ENCODE peak calls at places on chromosomes 11 and 22, in seven cellular contexts. P is H4, Q is bronchial epithelial cell, X is nucleus accumbens, T is NCI-H1417, J is osteocyte, D is DMS79 treated with DMSO at 0.1 percent for 48 hours. E is an unnamed sample.

GRCh38 chr11:16917941-16918340 is 96.3 kb downstream of the PLEKHA7 start:
- DNase-seq in P (no peak), Q (peak; percentile 95), X (no peak), T (no peak), J (no peak), D (no peak), E (no peak)

GRCh38 chr11:49208006-49208721 is at the start of gene FOLH1:
- DNase-seq in P (peak; percentile 33), Q (peak; percentile 8), X (no peak), T (no peak), J (peak; percentile 84), D (no peak), E (peak; percentile 75)

GRCh38 chr22:33807465-33807864 is 112.8 kb downstream of the LARGE1 start:
- DNase-seq in P (no peak), Q (no peak), X (no peak), T (no peak), J (no peak), D (no peak), E (no peak)

GRCh38 chr11:20707876-20708275 is 38.5 kb downstream of the NELL1 start:
- DNase-seq in P (no peak), Q (no peak), X (no peak), T (no peak), J (no peak), D (no peak), E (no peak)

GRCh38 chr11:78202733-78203167 is 14.0 kb downstream of the USP35 start:
- DNase-seq in P (no peak), Q (no peak), X (no peak), T (no peak), J (no peak), D (no peak), E (no peak)

GRCh38 chr22:50004923-50005322 is 7.6 kb downstream of the IL17REL start:
- DNase-seq in P (no peak), Q (no peak), X (no peak), T (no peak), J (no peak), D (no peak), E (no peak)

GRCh38 chr22:30602049-30602448 is 4.9 kb upstream of the TCN2 start:
- DNase-seq in P (peak; percentile 43), Q (peak; percentile 48), X (no peak), T (no peak), J (no peak), D (no peak), E (no peak)

GRCh38 chr11:91761406-91762027 is 463.1 kb upstream of the FAT3 start:
- DNase-seq in P (no peak), Q (no peak), X (no peak), T (no peak), J (no peak), D (no peak), E (no peak)

GRCh38 chr22:48943567-48944432 is 883.9 kb downstream of the BRD1 start:
- DNase-seq in P (no peak), Q (no peak), X (no peak), T (no peak), J (peak; percentile 60), D (no peak), E (peak; percentile 64)

GRCh38 chr11:44777537-44778199 is 50.9 kb downstream of the TSPAN18 start:
- DNase-seq in P (no peak), Q (no peak), X (no peak), T (no peak), J (no peak), D (no peak), E (peak; percentile 40)

GRCh38 chr11:17822021-17822781 is 87.6 kb downstream of the KCNC1 start:
- DNase-seq in P (no peak), Q (peak; percentile 32), X (no peak), T (no peak), J (no peak), D (no peak), E (no peak)

GRCh38 chr11:120122921-120123683 is 14.8 kb downstream of the TRIM29 start:
- DNase-seq in P (no peak), Q (peak; percentile 40), X (no peak), T (no peak), J (no peak), D (peak; percentile 55), E (no peak)

GRCh38 chr11:115920087-115920461 is 415.9 kb upstream of the CADM1 start:
- DNase-seq in P (no peak), Q (peak; percentile 1), X (no peak), T (peak; percentile 15), J (no peak), D (no peak), E (no peak)